ENCODE peak calls at places on chromosomes 11 and 22, in six cellular contexts. N is fibroblast of lung, W is PC-9, B is cardiac muscle cell, G is HL-60, T is substantia nigra. J is an unnamed sample.

GRCh38 chr11:75626692-75627536 is 41.9 kb downstream of the MAP6 start:
- DNase-seq in N (no peak), W (no peak), B (no peak), G (no peak), T (no peak), J (no peak)

GRCh38 chr22:37139762-37140161 is 10.0 kb downstream of the IL2RB start:
- DNase-seq in N (no peak), W (no peak), B (no peak), G (no peak), T (no peak), J (no peak)

GRCh38 chr22:22800716-22801115 is 86.9 kb upstream of the IGLL5 start:
- DNase-seq in N (no peak), W (no peak), B (peak), G (no peak), T (no peak), J (no peak)

GRCh38 chr11:134576286-134576685 is 164.2 kb upstream of the B3GAT1 start:
- DNase-seq in N (no peak), W (no peak), B (no peak), G (no peak), T (no peak), J (no peak)

GRCh38 chr22:19062139-19062789 is 59.9 kb downstream of the DGCR2 start:
- DNase-seq in N (peak), W (no peak), B (no peak), G (no peak), T (no peak), J (no peak)

GRCh38 chr11:37505406-37505805 is 907.4 kb upstream of the RAG2 start:
- DNase-seq in N (no peak), W (peak), B (no peak), G (no peak), T (no peak), J (peak)

GRCh38 chr22:47042116-47042825 is 279.8 kb downstream of the TBC1D22A start:
- DNase-seq in N (no peak), W (no peak), B (no peak), G (no peak), T (no peak), J (no peak)

GRCh38 chr22:43345761-43346261 is 2.6 kb upstream of the SCUBE1 start:
- DNase-seq in N (no peak), W (no peak), B (no peak), G (peak), T (no peak), J (no peak)

GRCh38 chr22:20464096-20464614 is 26.5 kb upstream of the SCARF2 start:
- DNase-seq in N (no peak), W (no peak), B (no peak), G (no peak), T (no peak), J (no peak)

GRCh38 chr11:76803811-76804600 is 20.9 kb downstream of the TSKU start:
- DNase-seq in N (peak), W (no peak), B (peak), G (no peak), T (no peak), J (no peak)

GRCh38 chr22:28846994-28847393 is 36.4 kb upstream of the ZNRF3 start:
- DNase-seq in N (no peak), W (no peak), B (no peak), G (no peak), T (no peak), J (no peak)

GRCh38 chr22:30004101-30004500 is 76.2 kb upstream of the HORMAD2 start:
- DNase-seq in N (no peak), W (no peak), B (no peak), G (no peak), T (no peak), J (no peak)

GRCh38 chr22:19705181-19705934 is 8.9 kb upstream of the SEPTIN5 start:
- DNase-seq in N (no peak), W (no peak), B (no peak), G (no peak), T (no peak), J (no peak)

GRCh38 chr11:32006799-32007388 is 84.0 kb upstream of the RCN1 start:
- DNase-seq in N (peak), W (peak), B (peak), G (no peak), T (no peak), J (peak)

GRCh38 chr11:2468363-2469240 is 23.8 kb downstream of the KCNQ1 start:
- DNase-seq in N (no peak), W (no peak), B (no peak), G (no peak), T (no peak), J (no peak)

GRCh38 chr11:93727985-93728791 is 13.1 kb downstream of the TAF1D start:
- DNase-seq in N (peak), W (no peak), B (no peak), G (no peak), T (no peak), J (no peak)

GRCh38 chr11:8034604-8035224 is 46.3 kb upstream of the TUB start:
- DNase-seq in N (no peak), W (no peak), B (no peak), G (no peak), T (no peak), J (no peak)

GRCh38 chr22:26367402-26368245 is 61.4 kb upstream of the ASPHD2 start:
- DNase-seq in N (peak), W (no peak), B (peak), G (peak), T (no peak), J (peak)

GRCh38 chr11:66719111-66719872 is 9.7 kb downstream of the SPTBN2 start:
- DNase-seq in N (no peak), W (peak), B (no peak), G (no peak), T (no peak), J (no peak)

GRCh38 chr11:89235121-89235520 is 57.4 kb downstream of the TYR start:
- DNase-seq in N (no peak), W (no peak), B (no peak), G (no peak), T (no peak), J (no peak)

GRCh38 chr11:123603666-123604065 is 50.8 kb downstream of the SCN3B start:
- DNase-seq in N (no peak), W (no peak), B (no peak), G (no peak), T (no peak), J (no peak)

GRCh38 chr22:19620742-19621371 is 93.4 kb upstream of the SEPTIN5 start:
- DNase-seq in N (peak), W (no peak), B (peak), G (no peak), T (no peak), J (no peak)

GRCh38 chr11:76700177-76701100 is 29.9 kb upstream of the LRRC32 start:
- DNase-seq in N (peak), W (peak), B (peak), G (no peak), T (no peak), J (peak)

GRCh38 chr11:59802639-59803176 is 7.9 kb downstream of the MRPL16 start:
- DNase-seq in N (peak), W (peak), B (peak), G (peak), T (no peak), J (peak)

GRCh38 chr11:130144721-130145327 is 14.8 kb upstream of the ST14 start:
- DNase-seq in N (no peak), W (no peak), B (no peak), G (no peak), T (no peak), J (no peak)

GRCh38 chr11:16978021-16978370 is 36.2 kb downstream of the PLEKHA7 start:
- DNase-seq in N (no peak), W (no peak), B (no peak), G (no peak), T (no peak), J (no peak)

DNA sequence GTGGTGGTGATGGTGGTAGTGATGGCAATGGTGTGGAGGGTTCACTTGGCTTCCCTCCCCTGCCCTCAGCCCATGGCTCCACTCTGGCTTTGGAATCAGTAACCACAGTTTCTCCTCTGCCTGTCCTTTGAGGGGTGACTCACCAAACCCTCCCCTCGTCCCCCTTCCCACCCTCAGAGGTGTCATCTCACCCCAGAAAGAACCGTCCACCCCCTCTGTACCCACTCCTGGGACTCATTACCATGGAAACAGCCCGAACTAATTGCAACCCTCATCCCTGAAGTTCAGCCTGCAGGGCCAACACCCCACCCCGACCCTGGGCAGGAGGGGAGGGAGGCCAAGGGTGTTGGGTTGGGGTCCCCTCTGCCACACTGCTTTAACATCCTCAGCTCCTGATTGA is 26.6 kb downstream of the PHLDB1 start:
- DNase-seq in N (peak), W (no peak), B (no peak), G (no peak), T (no peak), J (no peak)
- H3K27ac ChIP-seq in N (peak), W (no peak), B (no peak), G (no peak), T (peak), J (peak)

DNA sequence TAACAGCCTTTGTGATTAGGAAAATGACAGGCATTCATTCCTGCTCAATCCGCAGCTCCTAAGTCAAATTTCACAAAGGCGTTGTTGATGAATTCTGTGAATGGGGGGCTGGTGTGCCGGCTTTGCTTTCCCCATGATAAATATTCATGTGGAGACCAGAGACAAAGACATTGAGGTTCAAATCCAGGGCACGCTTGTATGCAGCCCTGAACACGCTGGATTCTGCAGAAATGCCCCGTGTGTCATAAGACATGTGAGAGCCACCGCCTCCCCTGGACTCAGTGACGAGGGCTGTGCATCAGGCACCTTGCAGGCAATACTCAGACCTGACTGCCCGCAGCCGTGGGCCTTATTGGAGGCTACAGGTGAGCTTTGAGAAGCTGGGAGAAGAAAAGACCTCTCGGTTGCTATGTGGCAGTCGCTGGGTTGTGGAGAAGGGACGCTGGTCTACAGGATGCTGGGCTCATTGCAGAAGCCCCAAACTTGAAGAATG is 906.2 kb downstream of the BRD1 start:
- DNase-seq in N (no peak), W (no peak), B (no peak), G (no peak), T (peak), J (no peak)
- H3K27ac ChIP-seq in N (no peak), W (no peak), B (no peak), G (no peak), T (peak), J (no peak)

GRCh38 chr22:45506961-45507360 is 4.3 kb downstream of the FBLN1 start:
- DNase-seq in N (no peak), W (no peak), B (no peak), G (no peak), T (no peak), J (no peak)

GRCh38 chr22:45503071-45503815 is 560 bp downstream of the FBLN1 start:
- DNase-seq in N (no peak), W (no peak), B (no peak), G (no peak), T (no peak), J (peak)

GRCh38 chr22:45503816-45504702 is 1.4 kb downstream of the FBLN1 start:
- DNase-seq in N (peak), W (no peak), B (peak), G (peak), T (no peak), J (no peak)

GRCh38 chr22:45505991-45506743 is 3.5 kb downstream of the FBLN1 start:
- DNase-seq in N (no peak), W (no peak), B (no peak), G (no peak), T (no peak), J (no peak)

GRCh38 chr22:45504703-45505341 is 2.1 kb downstream of the FBLN1 start:
- DNase-seq in N (peak), W (no peak), B (peak), G (no peak), T (peak), J (no peak)
- H3K27ac ChIP-seq in N (peak), W (peak), B (peak), G (no peak), T (no peak), J (peak)

GRCh38 chr11:57639321-57640067 is 10.2 kb downstream of the YPEL4 start:
- DNase-seq in N (peak), W (peak), B (peak), G (no peak), T (no peak), J (no peak)
- H3K27ac ChIP-seq in N (peak), W (no peak), B (peak), G (no peak), T (no peak), J (peak)

GRCh38 chr11:46665356-46665755 is 35.1 kb downstream of the ARHGAP1 start:
- DNase-seq in N (no peak), W (no peak), B (no peak), G (no peak), T (no peak), J (no peak)

GRCh38 chr11:46666516-46666915 is 33.9 kb downstream of the ARHGAP1 start:
- DNase-seq in N (no peak), W (no peak), B (no peak), G (no peak), T (no peak), J (no peak)

GRCh38 chr11:46664612-46665011 is 35.8 kb downstream of the ARHGAP1 start:
- DNase-seq in N (no peak), W (no peak), B (no peak), G (no peak), T (no peak), J (no peak)

GRCh38 chr11:46668480-46669085 is 31.8 kb downstream of the ARHGAP1 start:
- DNase-seq in N (no peak), W (no peak), B (no peak), G (no peak), T (no peak), J (no peak)

GRCh38 chr11:46666982-46667590 is 33.3 kb downstream of the ARHGAP1 start:
- DNase-seq in N (no peak), W (no peak), B (peak), G (no peak), T (no peak), J (no peak)
- H3K27ac ChIP-seq in N (no peak), W (no peak), B (no peak), G (peak), T (peak), J (no peak)

J was measured in RWPE1.